ENCODE peak calls at places on chromosomes 2 and 18, in nine cellular contexts. C is mammary epithelial cell; R is cardiac muscle cell; H is Karpas-422; P is pancreas; G is uterus; Q is CD8-positive, alpha-beta memory T cell; U is left ventricle myocardium inferior; J is breast epithelium. T is an unnamed sample. For H3K4me1 and H3K36me3, the result is how much of the 10 kb centered on the place peaks cover.

GRCh38 chr2:2542966-2543555 is 212.0 kb upstream of the MYT1L start:
- DNase-seq in C (no peak), R (no peak), H (no peak), P (no peak), G (no peak), Q (no peak), U (no peak), J (no peak), T (no peak)

GRCh38 chr2:153163055-153163454 is 315.5 kb downstream of the RPRM start:
- DNase-seq in C (peak), R (no peak), H (peak), P (no peak), G (peak), Q (no peak), U (no peak), J (no peak), T (no peak)

GRCh38 chr18:65091737-65092329 is 659.0 kb upstream of the CDH7 start:
- DNase-seq in C (no peak), R (no peak), H (peak), P (no peak), G (no peak), Q (no peak), U (no peak), J (no peak), T (no peak)

GRCh38 chr2:219441451-219442205 is 7.0 kb downstream of the SPEG start:
- DNase-seq in C (no peak), R (peak), H (no peak), P (peak), G (peak), Q (peak), U (no peak), J (no peak), T (no peak)

GRCh38 chr2:232783278-232783677 is 6.9 kb upstream of the KCNJ13 start:
- DNase-seq in C (no peak), R (no peak), H (no peak), P (no peak), G (no peak), Q (no peak), U (no peak), J (no peak), T (no peak)

GRCh38 chr18:9852266-9853081 is 33.3 kb upstream of the TXNDC2 start:
- DNase-seq in C (no peak), R (peak), H (no peak), P (no peak), G (no peak), Q (no peak), U (no peak), J (no peak), T (no peak)

GRCh38 chr18:77711096-77711495 is 461.4 kb downstream of the GALR1 start:
- DNase-seq in C (no peak), R (no peak), H (peak), P (no peak), G (no peak), Q (no peak), U (no peak), J (no peak), T (no peak)

GRCh38 chr2:217919204-217919603 is 83.6 kb downstream of the TNS1 start:
- DNase-seq in C (no peak), R (no peak), H (no peak), P (peak), G (no peak), Q (no peak), U (no peak), J (no peak), T (no peak)

GRCh38 chr18:77052297-77052645 is 80.3 kb downstream of the MBP start:
- DNase-seq in C (no peak), R (no peak), H (no peak), P (no peak), G (no peak), Q (no peak), U (no peak), J (no peak), T (no peak)

GRCh38 chr2:237581751-237582746 is 8.5 kb downstream of the RAB17 start:
- DNase-seq in C (no peak), R (peak), H (no peak), P (peak), G (peak), Q (no peak), U (peak), J (no peak), T (peak)

GRCh38 chr18:9403795-9404564 is 69.4 kb downstream of the TWSG1 start:
- DNase-seq in C (no peak), R (no peak), H (peak), P (no peak), G (no peak), Q (no peak), U (peak), J (no peak), T (no peak)

GRCh38 chr18:74722237-74722636 is 124.6 kb downstream of the ZNF407 start:
- DNase-seq in C (peak), R (peak), H (no peak), P (no peak), G (no peak), Q (no peak), U (no peak), J (no peak), T (no peak)

GRCh38 chr18:79788096-79789085 is 9.3 kb upstream of the KCNG2 start:
- DNase-seq in C (no peak), R (peak), H (no peak), P (no peak), G (no peak), Q (no peak), U (no peak), J (peak), T (no peak)

GRCh38 chr18:41206341-41206740 is 748.7 kb upstream of the PIK3C3 start:
- DNase-seq in C (no peak), R (no peak), H (peak), P (no peak), G (no peak), Q (no peak), U (no peak), J (no peak), T (no peak)

GRCh38 chr2:53970095-53970897 is 497 bp downstream of the PSME4 start:
- DNase-seq in C (peak), R (peak), H (peak), P (no peak), G (peak), Q (peak), U (peak), J (peak), T (peak)

GRCh38 chr2:128276878-128277675 is 41.6 kb downstream of the HS6ST1 start:
- DNase-seq in C (no peak), R (no peak), H (no peak), P (no peak), G (no peak), Q (no peak), U (no peak), J (peak), T (no peak)

GRCh38 chr2:54457326-54458023 is 1.3 kb downstream of the SPTBN1 start:
- DNase-seq in C (peak), R (no peak), H (peak), P (no peak), G (peak), Q (no peak), U (peak), J (no peak), T (peak)

GRCh38 chr2:144349674-144350073 is 170.2 kb downstream of the ZEB2 start:
- DNase-seq in C (no peak), R (no peak), H (no peak), P (no peak), G (no peak), Q (no peak), U (no peak), J (no peak), T (no peak)

GRCh38 chr2:28296243-28296642 is 96.4 kb upstream of the FOSL2 start:
- DNase-seq in C (peak), R (no peak), H (no peak), P (no peak), G (no peak), Q (no peak), U (no peak), J (no peak), T (no peak)

GRCh38 chr2:672606-672905 is 4.7 kb downstream of the TMEM18 start:
- DNase-seq in C (no peak), R (no peak), H (peak), P (no peak), G (no peak), Q (no peak), U (no peak), J (no peak), T (no peak)

GRCh38 chr2:34368304-34368703 is 769.2 kb upstream of the FAM98A start:
- DNase-seq in C (no peak), R (no peak), H (no peak), P (no peak), G (no peak), Q (no peak), U (no peak), J (no peak), T (no peak)

GRCh38 chr2:215712219-215712849 is 276.5 kb upstream of the FN1 start:
- DNase-seq in C (peak), R (peak), H (no peak), P (no peak), G (no peak), Q (no peak), U (no peak), J (no peak), T (no peak)

GRCh38 chr2:142290931-142291330 is 160.1 kb upstream of the LRP1B start:
- DNase-seq in C (peak), R (no peak), H (no peak), P (no peak), G (no peak), Q (no peak), U (no peak), J (no peak), T (no peak)

GRCh38 chr2:10058251-10059015 is 15.1 kb downstream of the KLF11 start:
- DNase-seq in C (no peak), R (no peak), H (no peak), P (no peak), G (no peak), Q (no peak), U (no peak), J (no peak), T (no peak)

DNA sequence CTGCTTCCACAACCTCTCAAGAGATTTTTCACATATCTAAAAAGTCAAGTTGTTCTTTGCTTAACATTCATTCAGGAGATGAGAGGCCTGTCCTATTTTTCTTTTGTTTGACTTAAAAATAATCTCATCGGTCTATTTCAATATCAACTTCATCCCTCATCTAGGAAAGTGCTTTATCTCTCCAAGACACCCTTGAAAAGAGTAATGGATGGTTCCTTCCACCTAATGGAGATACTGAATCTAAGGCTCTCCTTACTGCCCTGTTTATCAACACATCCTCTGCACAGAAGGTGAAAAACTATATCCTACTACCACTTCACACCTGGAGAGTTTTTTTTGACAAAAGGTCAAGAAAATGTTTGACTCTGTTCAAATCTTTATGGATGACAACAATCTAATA is 2.4 kb downstream of the NFE2L2 start:
- DNase-seq in C (no peak), R (no peak), H (no peak), P (no peak), G (no peak), Q (no peak), U (no peak), J (no peak), T (no peak)
- H3K4me1 ChIP-seq in C (under half), R (under half), H (under half), P (under half), G (under half), Q (half or more), U (half or more), J (under half), T (under half)

GRCh38 chr2:241260911-241261310 is 54.6 kb downstream of the HDLBP start:
- DNase-seq in C (no peak), R (no peak), H (no peak), P (no peak), G (no peak), Q (no peak), U (no peak), J (no peak), T (no peak)
- H3K36me3 ChIP-seq in C (under half), R (half or more), H (under half), P (under half), G (under half), Q (half or more), U (half or more), J (under half), T (half or more)

GRCh38 chr2:201972621-201973255 is 60.9 kb upstream of the FZD7 start:
- DNase-seq in C (no peak), R (no peak), H (no peak), P (no peak), G (no peak), Q (no peak), U (no peak), J (no peak), T (no peak)
- H3K4me1 ChIP-seq in C (under half), R (under half), H (under half), P (under half), G (under half), Q (under half), U (under half), J (under half), T (under half)

GRCh38 chr2:113922784-113923183 is 32.9 kb downstream of the ACTR3 start:
- DNase-seq in C (no peak), R (no peak), H (no peak), P (no peak), G (no peak), Q (no peak), U (no peak), J (no peak), T (no peak)
- H3K36me3 ChIP-seq in C (under half), R (under half), H (half or more), P (under half), G (under half), Q (under half), U (half or more), J (under half), T (under half)

GRCh38 chr2:234983011-234983726 is 31.4 kb downstream of the SH3BP4 start:
- DNase-seq in C (no peak), R (no peak), H (no peak), P (peak), G (no peak), Q (no peak), U (no peak), J (no peak), T (no peak)
- H3K4me1 ChIP-seq in C (under half), R (under half), H (under half), P (half or more), G (under half), Q (under half), U (half or more), J (under half), T (under half)

DNA sequence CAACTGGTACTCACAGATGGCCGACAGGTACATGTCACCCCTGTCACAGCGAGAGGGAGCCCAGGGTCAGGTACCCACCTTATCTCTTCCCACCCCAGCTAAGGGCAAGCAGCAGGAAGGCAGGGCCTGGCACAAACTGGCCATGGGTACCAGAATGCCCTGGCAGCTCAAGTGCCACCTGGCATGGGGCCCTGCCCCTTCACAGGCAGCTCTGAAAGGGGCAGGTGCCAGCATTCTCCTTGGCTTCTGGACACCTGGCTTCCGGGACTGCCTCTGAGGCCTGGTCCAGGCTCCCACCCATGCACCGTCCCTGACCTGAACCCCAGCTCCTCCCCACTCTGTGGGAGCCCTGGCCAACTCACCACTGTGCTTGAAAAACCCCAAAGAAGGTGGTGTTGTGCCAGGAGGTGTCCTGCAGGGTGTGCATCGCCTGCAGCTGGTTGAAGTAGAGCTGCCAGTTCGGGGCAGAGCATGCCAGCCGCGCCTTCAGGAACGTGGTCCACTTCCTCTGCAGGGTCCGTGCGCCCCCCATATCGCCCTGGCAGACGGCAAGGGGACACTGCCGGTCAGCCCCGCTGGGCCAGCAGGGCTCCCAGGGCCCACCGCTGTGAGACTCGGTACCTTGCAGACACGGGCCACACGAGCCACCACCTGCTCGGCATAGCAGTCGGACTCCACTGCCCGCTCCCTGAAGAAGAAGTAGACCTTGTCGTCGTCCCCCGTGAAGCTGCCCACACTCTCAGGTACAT is 5.4 kb downstream of the SEMA4C start:
- DNase-seq in C (no peak), R (no peak), H (no peak), P (no peak), G (no peak), Q (no peak), U (peak), J (no peak), T (peak)
- H3K36me3 ChIP-seq in C (under half), R (under half), H (under half), P (under half), G (under half), Q (under half), U (half or more), J (under half), T (under half)

GRCh38 chr2:121362776-121363175 is 77.8 kb upstream of the TFCP2L1 start:
- DNase-seq in C (no peak), R (no peak), H (no peak), P (no peak), G (no peak), Q (no peak), U (no peak), J (no peak), T (no peak)
- H3K4me1 ChIP-seq in C (under half), R (under half), H (under half), P (under half), G (under half), Q (under half), U (half or more), J (under half), T (under half)

GRCh38 chr2:150147889-150148683 is 339.4 kb downstream of the RND3 start:
- DNase-seq in C (no peak), R (peak), H (no peak), P (no peak), G (no peak), Q (no peak), U (no peak), J (no peak), T (no peak)

GRCh38 chr2:150152240-150152639 is 335.2 kb downstream of the RND3 start:
- DNase-seq in C (no peak), R (no peak), H (no peak), P (no peak), G (no peak), Q (no peak), U (no peak), J (no peak), T (no peak)

GRCh38 chr2:150146879-150147278 is 340.6 kb downstream of the RND3 start:
- DNase-seq in C (no peak), R (no peak), H (no peak), P (no peak), G (no peak), Q (no peak), U (no peak), J (no peak), T (no peak)

GRCh38 chr2:150153646-150154307 is 333.7 kb downstream of the RND3 start:
- DNase-seq in C (no peak), R (no peak), H (no peak), P (no peak), G (no peak), Q (no peak), U (no peak), J (no peak), T (no peak)

DNA sequence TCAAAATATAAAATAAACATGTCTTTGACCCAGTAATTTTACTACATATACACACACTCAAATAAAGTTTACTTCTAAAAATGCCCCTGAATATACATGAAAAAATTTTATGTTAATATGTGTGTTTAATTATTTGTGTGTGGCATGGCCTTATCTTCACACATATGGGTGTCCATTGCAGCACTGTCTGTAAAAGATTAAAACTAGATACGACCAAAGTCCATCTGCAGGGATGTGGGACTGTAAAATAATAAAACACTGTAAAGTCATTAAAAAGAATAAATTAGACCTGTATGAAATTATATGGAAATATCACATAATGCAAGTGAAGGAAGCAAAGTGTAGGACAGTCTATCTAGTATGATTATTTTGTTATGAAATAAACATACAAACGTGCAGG is 337.3 kb downstream of the RND3 start:
- DNase-seq in C (no peak), R (no peak), H (no peak), P (no peak), G (no peak), Q (no peak), U (no peak), J (no peak), T (no peak)
- H3K36me3 ChIP-seq in C (under half), R (under half), H (under half), P (under half), G (under half), Q (under half), U (under half), J (under half), T (under half)